ENCODE peak calls at places on chromosomes 3 and 15, in seven cellular contexts. O is foreskin keratinocyte; H is CD4-positive, alpha-beta T cell; N is naive thymus-derived CD4-positive, alpha-beta T cell; U is heart right ventricle; E is naive thymus-derived CD8-positive, alpha-beta T cell; X is activated CD4-positive, alpha-beta T cell treated with anti-CD3 and anti-CD28 coated beads for 36 hours. Z is an unnamed sample.

GRCh38 chr3:123414958-123415792 is 33.7 kb downstream of the ADCY5 start:
- ATAC-seq in O (no peak), H (no peak), N (no peak), U (no peak), E (no peak), X (no peak), Z (no peak)

GRCh38 chr3:4245671-4246070 is 57.5 kb upstream of the SETMAR start:
- ATAC-seq in O (no peak), H (no peak), N (no peak), U (no peak), E (no peak), X (no peak), Z (no peak)

GRCh38 chr3:120417272-120417911 is 33.4 kb downstream of the FSTL1 start:
- ATAC-seq in O (peak; percentile 96), H (peak; percentile 99), N (peak; percentile 100), U (peak; percentile 31), E (peak; percentile 98), X (peak; percentile 99), Z (peak; percentile 96)

GRCh38 chr15:34031987-34032760 is 6.8 kb downstream of the AVEN start:
- ATAC-seq in O (no peak), H (no peak), N (no peak), U (no peak), E (no peak), X (peak; percentile 63), Z (no peak)

GRCh38 chr3:30864158-30864557 is 30.3 kb downstream of the GADL1 start:
- ATAC-seq in O (no peak), H (no peak), N (no peak), U (no peak), E (no peak), X (no peak), Z (no peak)

GRCh38 chr3:97935842-97936241 is 36.4 kb downstream of the RIOX2 start:
- ATAC-seq in O (peak; percentile 73), H (no peak), N (no peak), U (peak; percentile 26), E (no peak), X (peak; percentile 57), Z (no peak)

GRCh38 chr15:74822233-74822632 is 4.2 kb upstream of the CPLX3 start:
- ATAC-seq in O (no peak), H (no peak), N (no peak), U (no peak), E (no peak), X (no peak), Z (no peak)

GRCh38 chr3:66304293-66304692 is 83.5 kb downstream of the SLC25A26 start:
- ATAC-seq in O (no peak), H (no peak), N (no peak), U (no peak), E (no peak), X (no peak), Z (no peak)

GRCh38 chr3:28077566-28077965 is 163.9 kb upstream of the CMC1 start:
- ATAC-seq in O (peak; percentile 57), H (no peak), N (no peak), U (no peak), E (no peak), X (no peak), Z (no peak)

GRCh38 chr3:7290062-7290825 is 429.3 kb downstream of the GRM7 start:
- ATAC-seq in O (no peak), H (no peak), N (peak; percentile 57), U (no peak), E (no peak), X (no peak), Z (no peak)